ENCODE peak calls at places on chromosomes 12 and 14, in ten cellular contexts. M, D, P, V, N, K, L, G, W and F are unnamed samples.

GRCh38 chr12:115599251-115599811 is 678.2 kb downstream of the MED13L start:
- DNase-seq in M (peak), D (peak), P (no peak), V (no peak), N (no peak), K (no peak), L (peak), G (no peak), W (no peak), F (no peak)

GRCh38 chr14:71588576-71589215 is 343.5 kb upstream of the RGS6 start:
- DNase-seq in M (no peak), D (no peak), P (no peak), V (no peak), N (no peak), K (no peak), L (no peak), G (no peak), W (no peak), F (no peak)

GRCh38 chr12:113109872-113110623 is 25.5 kb downstream of the RASAL1 start:
- DNase-seq in M (no peak), D (no peak), P (no peak), V (no peak), N (no peak), K (no peak), L (no peak), G (no peak), W (no peak), F (no peak)

GRCh38 chr12:83074495-83074894 is 387.8 kb downstream of the TMTC2 start:
- DNase-seq in M (no peak), D (no peak), P (no peak), V (no peak), N (no peak), K (no peak), L (no peak), G (no peak), W (no peak), F (no peak)

GRCh38 chr14:70317091-70317968 is 42.2 kb downstream of the COX16 start:
- DNase-seq in M (no peak), D (no peak), P (no peak), V (no peak), N (no peak), K (no peak), L (no peak), G (no peak), W (no peak), F (no peak)

GRCh38 chr14:92473947-92474535 is 39.5 kb upstream of the RIN3 start:
- DNase-seq in M (no peak), D (no peak), P (no peak), V (no peak), N (no peak), K (no peak), L (no peak), G (no peak), W (peak), F (no peak)

GRCh38 chr14:61560323-61560722 is 135.0 kb upstream of the HIF1A start:
- DNase-seq in M (no peak), D (no peak), P (no peak), V (no peak), N (no peak), K (peak), L (no peak), G (no peak), W (no peak), F (no peak)

GRCh38 chr14:99391671-99392070 is 89.0 kb downstream of the SETD3 start:
- DNase-seq in M (peak), D (peak), P (no peak), V (no peak), N (no peak), K (peak), L (no peak), G (no peak), W (no peak), F (no peak)

GRCh38 chr12:111451649-111452129 is 46.0 kb downstream of the SH2B3 start:
- DNase-seq in M (peak), D (peak), P (no peak), V (no peak), N (peak), K (peak), L (no peak), G (no peak), W (no peak), F (no peak)

GRCh38 chr14:77804592-77804991 is 4.7 kb downstream of the ADCK1 start:
- DNase-seq in M (peak), D (no peak), P (no peak), V (no peak), N (no peak), K (peak), L (peak), G (no peak), W (no peak), F (no peak)

GRCh38 chr14:81686512-81686911 is 152.9 kb upstream of the SEL1L start:
- DNase-seq in M (no peak), D (no peak), P (no peak), V (no peak), N (no peak), K (no peak), L (no peak), G (no peak), W (no peak), F (no peak)

GRCh38 chr12:2013111-2013510 is 8.9 kb upstream of the DCP1B start:
- DNase-seq in M (no peak), D (no peak), P (no peak), V (no peak), N (no peak), K (no peak), L (no peak), G (no peak), W (no peak), F (no peak)

GRCh38 chr12:66048843-66049537 is 81.6 kb downstream of the LLPH start:
- DNase-seq in M (peak), D (peak), P (no peak), V (no peak), N (no peak), K (peak), L (no peak), G (no peak), W (no peak), F (no peak)

DNA sequence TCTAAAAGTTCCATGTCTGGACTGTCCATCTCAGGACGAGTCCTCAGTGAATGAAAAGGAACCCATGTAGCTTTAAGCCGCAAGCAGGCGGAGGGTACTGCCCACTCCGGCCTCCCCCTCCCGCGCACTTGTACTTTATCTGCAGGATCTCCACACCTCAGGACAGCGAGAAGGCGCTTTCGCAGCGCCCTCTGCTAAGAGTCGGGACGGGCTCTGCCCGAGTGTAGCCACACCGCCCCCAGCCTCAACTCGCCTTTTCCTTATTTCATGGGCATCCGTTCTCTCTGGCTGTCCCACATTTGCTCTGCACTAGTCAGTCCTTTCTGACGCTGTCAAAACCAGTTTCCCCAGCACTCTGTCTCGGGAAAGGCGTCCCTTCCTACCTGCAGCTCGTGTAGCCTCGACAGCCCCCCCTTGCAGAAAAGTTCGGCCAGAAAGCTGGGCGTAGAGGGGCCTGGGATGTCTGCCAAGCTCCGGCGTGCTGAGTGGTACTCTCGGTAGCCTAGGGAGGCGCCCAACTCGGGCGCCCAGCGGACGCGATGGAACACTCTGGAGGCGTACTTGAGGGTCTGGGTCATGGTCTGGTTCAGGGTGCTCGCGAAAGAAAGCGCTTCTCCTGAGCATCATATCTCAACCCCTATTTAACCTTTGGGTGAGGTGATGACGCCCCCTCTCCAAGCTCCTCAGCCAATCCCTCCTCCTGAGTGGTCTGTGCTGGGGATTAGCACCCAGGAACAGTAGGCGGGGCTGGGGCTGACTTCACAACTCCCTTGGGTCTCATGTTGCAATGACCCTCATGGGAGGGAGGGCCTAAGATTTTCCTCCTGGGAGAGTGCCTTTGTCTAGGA is at the start of gene CYP27B1:
- DNase-seq in M (peak), D (no peak), P (no peak), V (no peak), N (peak), K (peak), L (no peak), G (no peak), W (no peak), F (no peak)
- TF ChIP-seq CTCF in M (no peak), D (no peak), P (no peak), V (no peak), N (no peak), K (no peak), L (no peak), G (no peak), W (no peak), F (peak)

DNA sequence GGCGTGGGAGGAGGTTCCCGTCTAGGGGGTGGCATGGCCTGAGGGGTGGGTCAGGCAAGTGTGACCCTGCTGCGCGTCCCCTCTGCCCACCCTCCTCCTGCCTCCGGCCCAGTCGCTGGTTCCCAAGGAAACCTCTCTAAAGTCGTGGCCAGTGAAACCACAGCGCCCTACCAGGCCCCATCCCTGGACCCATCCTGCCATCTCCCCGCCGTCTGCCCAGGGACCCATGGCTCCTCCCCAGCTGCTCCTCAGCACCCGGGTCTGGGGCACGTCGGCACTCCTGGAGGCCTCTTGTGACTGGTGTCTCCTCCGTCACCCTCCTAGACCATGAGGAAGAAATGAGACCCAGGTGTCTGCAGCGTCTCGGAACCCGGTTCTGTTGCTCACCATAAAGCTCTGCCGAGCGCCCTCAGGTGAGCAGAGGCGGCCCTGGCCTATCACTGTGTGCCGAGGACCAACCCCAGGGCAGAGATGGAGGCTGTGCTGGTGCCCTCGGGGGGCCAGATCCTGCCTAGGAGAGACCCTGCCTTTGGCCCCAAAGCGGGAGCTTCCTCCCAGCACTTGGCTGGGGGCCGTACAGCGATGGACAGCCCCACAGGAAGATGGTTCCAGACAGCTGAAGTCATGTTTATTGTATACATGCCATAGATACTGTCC is 222.3 kb upstream of the RTL1 start:
- DNase-seq in M (no peak), D (no peak), P (no peak), V (no peak), N (peak), K (no peak), L (no peak), G (no peak), W (peak), F (no peak)
- H3K4me3 ChIP-seq in M (no peak), D (no peak), P (no peak), V (no peak), N (no peak), K (no peak), L (no peak), G (no peak), W (no peak), F (no peak)

GRCh38 chr12:63964301-63964700 is 119.8 kb downstream of the SRGAP1 start:
- DNase-seq in M (no peak), D (no peak), P (no peak), V (no peak), N (no peak), K (no peak), L (no peak), G (no peak), W (no peak), F (peak)
- TF ChIP-seq CTCF in M (no peak), D (no peak), P (no peak), V (no peak), N (no peak), K (no peak), L (no peak), G (no peak), W (no peak), F (no peak)

GRCh38 chr14:105974902-105975301 is 448.5 kb downstream of the TMEM121 start:
- DNase-seq in M (no peak), D (no peak), P (no peak), V (no peak), N (no peak), K (no peak), L (peak), G (no peak), W (no peak), F (no peak)
- H3K4me3 ChIP-seq in M (no peak), D (no peak), P (no peak), V (no peak), N (no peak), K (no peak), L (no peak), G (no peak), W (no peak), F (no peak)

GRCh38 chr12:43282106-43282505 is 269.9 kb downstream of the ADAMTS20 start:
- DNase-seq in M (peak), D (peak), P (no peak), V (no peak), N (no peak), K (peak), L (no peak), G (no peak), W (no peak), F (no peak)
- TF ChIP-seq CTCF in M (peak), D (peak), P (no peak), V (no peak), N (no peak), K (peak), L (no peak), G (peak), W (peak), F (peak)

DNA sequence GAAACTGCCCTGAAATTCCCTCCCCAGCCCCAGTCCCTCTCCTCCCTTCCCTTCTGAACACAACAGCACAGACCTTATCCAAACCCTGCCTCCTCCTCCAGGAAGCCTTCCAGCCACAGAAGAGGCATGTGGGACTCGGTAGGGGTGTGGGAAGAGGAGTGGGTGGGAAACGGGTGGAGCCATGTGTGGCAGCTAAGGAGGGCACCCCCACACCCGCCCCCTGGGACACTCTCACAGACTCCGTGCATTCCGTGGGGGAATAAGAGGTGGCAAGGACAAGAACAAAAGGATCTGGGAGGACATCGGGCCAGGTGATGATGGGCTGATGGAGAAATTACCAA is 24.4 kb downstream of the SLC6A12 start:
- DNase-seq in M (no peak), D (no peak), P (peak), V (no peak), N (no peak), K (no peak), L (no peak), G (no peak), W (peak), F (no peak)
- H3K4me3 ChIP-seq in M (no peak), D (no peak), P (no peak), V (no peak), N (no peak), K (no peak), L (no peak), G (no peak), W (no peak), F (no peak)

GRCh38 chr14:22556990-22557623 is 31.9 kb downstream of the DAD1 start:
- DNase-seq in M (peak), D (peak), P (peak), V (peak), N (peak), K (peak), L (peak), G (no peak), W (peak), F (no peak)
- TF ChIP-seq CTCF in M (peak), D (peak), P (peak), V (peak), N (peak), K (peak), L (peak), G (peak), W (peak), F (peak)

DNA sequence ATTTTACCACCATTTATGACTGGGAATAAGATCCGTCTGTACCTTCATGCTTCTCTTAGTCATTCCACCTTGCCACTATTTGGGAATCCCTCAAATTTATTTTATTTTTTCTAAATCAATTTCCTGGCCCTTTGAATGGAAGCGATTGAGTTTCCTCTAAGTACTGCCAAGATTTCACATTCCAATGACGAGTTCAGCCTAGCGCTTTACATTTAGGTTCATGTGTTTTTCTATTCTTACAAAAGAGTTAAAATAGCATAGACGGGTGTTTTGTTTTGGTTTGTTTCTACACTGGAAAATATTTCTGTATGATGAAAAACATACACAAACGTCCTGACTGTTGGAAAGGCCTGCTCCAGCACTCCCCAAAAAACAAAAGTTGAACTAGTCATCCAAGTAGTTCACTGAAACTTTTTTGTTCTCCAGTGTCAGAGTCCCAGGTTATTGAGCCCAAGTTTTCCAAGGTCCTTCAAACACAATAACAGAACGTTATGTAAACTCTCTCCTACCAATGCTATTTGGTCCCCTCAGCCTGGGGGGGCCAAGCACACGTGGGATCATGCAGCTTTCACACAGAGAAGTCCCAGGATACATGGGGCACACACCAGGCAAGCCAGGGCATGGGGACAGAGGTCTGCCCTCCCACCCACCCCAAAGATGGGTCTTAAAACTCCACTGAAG is 74.8 kb upstream of the FOXN3 start:
- DNase-seq in M (no peak), D (no peak), P (no peak), V (no peak), N (peak), K (peak), L (no peak), G (no peak), W (no peak), F (no peak)
- H3K4me3 ChIP-seq in M (no peak), D (no peak), P (no peak), V (no peak), N (no peak), K (no peak), L (no peak), G (no peak), W (no peak), F (no peak)